ENCODE peak calls at places on chromosome 22, in ten cellular contexts. M, S, Y, D, I, F, O, B, E and K are unnamed samples.

GRCh38 chr22:20994128-20994901 is 7.6 kb downstream of the THAP7 start:
- DNase-seq in M (no peak), S (no peak), Y (no peak), D (no peak), I (no peak), F (no peak), O (peak; percentile 63), B (no peak), E (no peak), K (no peak)

GRCh38 chr22:27405672-27406388 is 395.7 kb downstream of the MN1 start:
- DNase-seq in M (peak; percentile 70), S (no peak), Y (peak; percentile 11), D (peak; percentile 55), I (peak; percentile 52), F (peak; percentile 11), O (no peak), B (no peak), E (no peak), K (no peak)

GRCh38 chr22:22748297-22748743 is 103.9 kb downstream of the GGTLC2 start:
- DNase-seq in M (peak; percentile 78), S (no peak), Y (no peak), D (no peak), I (no peak), F (peak; percentile 69), O (no peak), B (peak; percentile 31), E (peak; percentile 18), K (no peak)

GRCh38 chr22:31340360-31340759 is 5.8 kb downstream of the PATZ1 start:
- DNase-seq in M (no peak), S (no peak), Y (no peak), D (no peak), I (no peak), F (no peak), O (no peak), B (no peak), E (no peak), K (no peak)

GRCh38 chr22:27820896-27821866 is 19.6 kb upstream of the MN1 start:
- DNase-seq in M (no peak), S (no peak), Y (no peak), D (no peak), I (no peak), F (no peak), O (no peak), B (no peak), E (no peak), K (no peak)

GRCh38 chr22:22060200-22061084 is 77.9 kb upstream of the TOP3B start:
- DNase-seq in M (peak; percentile 99), S (peak; percentile 95), Y (peak; percentile 77), D (peak; percentile 40), I (peak; percentile 90), F (peak; percentile 80), O (peak; percentile 68), B (peak; percentile 35), E (no peak), K (peak; percentile 69)

GRCh38 chr22:50606561-50607365 is 6.2 kb downstream of the MAPK8IP2 start:
- DNase-seq in M (no peak), S (peak; percentile 54), Y (no peak), D (no peak), I (peak; percentile 25), F (no peak), O (no peak), B (no peak), E (no peak), K (no peak)

GRCh38 chr22:42866100-42866499 is 9.0 kb upstream of the ARFGAP3 start:
- DNase-seq in M (no peak), S (peak; percentile 71), Y (no peak), D (no peak), I (no peak), F (no peak), O (no peak), B (no peak), E (no peak), K (no peak)

GRCh38 chr22:39927544-39927943 is 26.7 kb downstream of the GRAP2 start:
- DNase-seq in M (peak; percentile 31), S (no peak), Y (no peak), D (no peak), I (no peak), F (no peak), O (no peak), B (no peak), E (no peak), K (no peak)
- TF ChIP-seq CTCF in M (peak; percentile 65), S (no peak), Y (peak; percentile 4), D (no peak), I (no peak), F (no peak), O (no peak), B (no peak), E (no peak), K (no peak)

GRCh38 chr22:44730034-44730433 is 22.3 kb upstream of the ARHGAP8 start:
- DNase-seq in M (no peak), S (no peak), Y (no peak), D (no peak), I (no peak), F (no peak), O (no peak), B (no peak), E (no peak), K (no peak)

GRCh38 chr22:44727709-44728108 is 24.7 kb upstream of the ARHGAP8 start:
- DNase-seq in M (no peak), S (no peak), Y (no peak), D (no peak), I (no peak), F (no peak), O (no peak), B (no peak), E (no peak), K (no peak)

GRCh38 chr22:44730490-44731356 is 21.7 kb upstream of the ARHGAP8 start:
- DNase-seq in M (no peak), S (no peak), Y (no peak), D (no peak), I (no peak), F (no peak), O (no peak), B (no peak), E (no peak), K (no peak)

GRCh38 chr22:44728761-44729261 is 23.6 kb upstream of the ARHGAP8 start:
- DNase-seq in M (no peak), S (no peak), Y (no peak), D (no peak), I (no peak), F (no peak), O (peak; percentile 84), B (no peak), E (no peak), K (no peak)

GRCh38 chr22:44729391-44730012 is 22.9 kb upstream of the ARHGAP8 start:
- DNase-seq in M (no peak), S (peak; percentile 88), Y (no peak), D (no peak), I (no peak), F (no peak), O (peak; percentile 84), B (no peak), E (peak; percentile 16), K (no peak)
- TF ChIP-seq CTCF in M (no peak), S (no peak), Y (peak; percentile 10), D (no peak), I (no peak), F (no peak), O (no peak), B (no peak), E (peak; percentile 57), K (no peak)

DNA sequence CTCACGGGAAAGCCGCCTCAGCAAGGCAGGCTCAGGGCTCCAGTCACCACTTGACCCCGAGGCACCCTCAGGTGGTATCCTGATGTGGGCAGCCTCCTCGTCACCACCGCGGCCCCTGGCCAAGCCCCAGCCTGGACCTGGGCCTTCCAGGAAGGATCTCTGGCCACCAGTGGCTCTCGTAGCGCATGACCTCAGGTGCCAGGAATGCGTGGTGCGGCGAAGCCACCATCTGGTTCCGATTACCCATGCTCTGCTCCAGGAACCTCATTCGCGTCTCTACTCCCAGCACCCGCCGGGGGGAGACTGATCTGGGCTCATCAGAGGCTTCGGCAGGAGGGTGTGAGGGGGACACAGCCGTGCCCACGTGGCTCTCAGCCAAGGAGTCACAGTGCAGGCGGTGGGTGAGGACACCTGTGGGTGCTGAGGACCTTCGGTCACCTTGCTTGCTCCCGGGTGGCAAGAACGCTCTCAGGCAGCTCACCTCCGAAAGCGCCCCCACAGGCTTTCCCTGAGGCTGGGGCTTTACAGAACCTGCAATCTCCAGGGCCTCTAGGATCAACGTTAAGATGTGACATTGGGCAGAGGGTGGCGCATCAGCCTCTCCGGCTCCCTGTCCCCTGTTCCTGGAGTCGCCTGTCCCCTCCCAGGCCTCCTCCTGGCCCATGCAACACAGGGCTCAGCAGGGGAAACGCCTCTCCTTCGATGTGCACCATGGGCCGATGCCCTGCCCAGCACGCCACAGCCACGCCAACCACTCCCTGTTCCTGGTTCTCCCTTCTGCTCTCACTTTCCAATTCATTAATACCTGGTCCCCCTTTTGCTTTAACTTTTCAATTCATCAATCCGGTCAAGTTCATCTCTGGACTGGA is 39.0 kb downstream of the TBX1 start:
- DNase-seq in M (peak; percentile 71), S (no peak), Y (no peak), D (no peak), I (no peak), F (no peak), O (peak; percentile 75), B (no peak), E (peak; percentile 84), K (no peak)
- TF ChIP-seq CTCF in M (peak; percentile 23), S (no peak), Y (no peak), D (no peak), I (no peak), F (no peak), O (no peak), B (no peak), E (peak; percentile 43), K (no peak)

GRCh38 chr22:36826262-36826661 is 9.4 kb upstream of the PVALB start:
- DNase-seq in M (no peak), S (no peak), Y (no peak), D (no peak), I (no peak), F (no peak), O (no peak), B (no peak), E (no peak), K (no peak)

GRCh38 chr22:36828815-36829214 is 12.0 kb upstream of the PVALB start:
- DNase-seq in M (peak; percentile 35), S (no peak), Y (no peak), D (no peak), I (no peak), F (no peak), O (no peak), B (no peak), E (no peak), K (no peak)

GRCh38 chr22:36830601-36831000 is 13.8 kb upstream of the PVALB start:
- DNase-seq in M (no peak), S (no peak), Y (no peak), D (no peak), I (no peak), F (no peak), O (no peak), B (no peak), E (no peak), K (no peak)

GRCh38 chr22:36833073-36833472 is 16.2 kb upstream of the PVALB start:
- DNase-seq in M (no peak), S (no peak), Y (no peak), D (no peak), I (no peak), F (no peak), O (no peak), B (no peak), E (no peak), K (no peak)

DNA sequence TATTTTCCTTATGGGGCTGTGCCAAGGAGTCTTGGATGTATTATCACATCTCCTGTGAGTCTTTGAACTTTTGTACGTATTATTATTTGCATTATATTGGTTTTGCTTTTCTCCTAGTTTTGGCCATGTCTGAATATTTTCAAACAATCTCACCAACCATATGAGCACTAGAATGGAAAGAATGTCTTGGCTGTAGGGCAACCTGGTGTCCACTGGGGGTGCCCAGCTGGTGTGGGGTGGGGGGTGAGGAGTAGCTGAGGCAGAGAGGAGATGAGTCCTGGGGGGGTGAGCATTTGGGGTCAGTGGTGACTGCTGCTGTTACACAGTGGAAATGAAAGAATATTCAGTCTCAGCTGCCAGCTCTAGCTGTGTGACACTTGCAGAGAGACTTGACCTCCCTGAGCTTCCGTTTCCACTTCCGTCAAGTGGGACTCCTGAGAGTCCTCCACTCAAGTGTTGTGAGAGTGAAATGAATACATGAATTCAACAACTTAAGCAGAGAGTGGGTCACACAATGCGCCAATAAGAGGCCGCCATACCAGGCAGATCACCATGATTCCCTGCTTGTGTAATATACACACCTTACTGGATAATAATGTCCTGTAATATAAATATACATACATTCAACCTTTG is 12.7 kb upstream of the PVALB start:
- DNase-seq in M (no peak), S (no peak), Y (no peak), D (no peak), I (no peak), F (no peak), O (no peak), B (no peak), E (no peak), K (no peak)
- TF ChIP-seq CTCF in M (no peak), S (no peak), Y (no peak), D (no peak), I (no peak), F (no peak), O (no peak), B (no peak), E (no peak), K (no peak)